ENCODE peak calls at places on chromosomes 3 and 15, in four cellular contexts. Q, K, T and Z are unnamed samples.

GRCh38 chr3:100563228-100563627 is 46.2 kb upstream of the ADGRG7 start:
- DNase-seq in Q (no peak), K (no peak), T (no peak), Z (no peak)

GRCh38 chr3:177443469-177443868 is 246.2 kb upstream of the TBL1XR1 start:
- DNase-seq in Q (no peak), K (peak), T (no peak), Z (no peak)

GRCh38 chr15:63461230-63461629 is 43.2 kb upstream of the USP3 start:
- DNase-seq in Q (no peak), K (no peak), T (no peak), Z (no peak)

GRCh38 chr15:65307978-65308377 is 3.5 kb downstream of the RNU5B-1 start:
- DNase-seq in Q (no peak), K (no peak), T (no peak), Z (no peak)

GRCh38 chr15:101162701-101163483 is 89.0 kb downstream of the CHSY1 start:
- DNase-seq in Q (no peak), K (no peak), T (no peak), Z (no peak)

GRCh38 chr3:179100652-179101051 is 29.0 kb upstream of the ZMAT3 start:
- DNase-seq in Q (no peak), K (peak), T (no peak), Z (no peak)

GRCh38 chr15:31274496-31275330 is 51.9 kb upstream of the KLF13 start:
- DNase-seq in Q (no peak), K (no peak), T (no peak), Z (no peak)

GRCh38 chr3:109713288-109713687 is 375.9 kb upstream of the DPPA4 start:
- DNase-seq in Q (no peak), K (no peak), T (no peak), Z (no peak)

GRCh38 chr3:158532099-158532734 is 38.8 kb upstream of the MLF1 start:
- DNase-seq in Q (no peak), K (peak), T (peak), Z (no peak)

GRCh38 chr15:63402498-63403253 is 21.0 kb upstream of the CA12 start:
- DNase-seq in Q (no peak), K (peak), T (no peak), Z (no peak)

GRCh38 chr15:100788731-100789105 is 90.9 kb upstream of the ALDH1A3 start:
- DNase-seq in Q (no peak), K (no peak), T (no peak), Z (no peak)

GRCh38 chr3:169354774-169355501 is 308.6 kb downstream of the MECOM start:
- DNase-seq in Q (no peak), K (no peak), T (no peak), Z (no peak)

GRCh38 chr3:50738252-50738598 is 63.5 kb downstream of the DOCK3 start:
- DNase-seq in Q (no peak), K (no peak), T (no peak), Z (no peak)

GRCh38 chr3:49161808-49162530 is 4.2 kb downstream of the CCDC71 start:
- DNase-seq in Q (no peak), K (no peak), T (no peak), Z (no peak)

GRCh38 chr3:71269896-71270295 is 313.6 kb downstream of the FOXP1 start:
- DNase-seq in Q (no peak), K (no peak), T (no peak), Z (no peak)

GRCh38 chr3:126913524-126913923 is 69.4 kb upstream of the PLXNA1 start:
- DNase-seq in Q (no peak), K (no peak), T (no peak), Z (no peak)

GRCh38 chr15:32864051-32864450 is 146.2 kb downstream of the GREM1 start:
- DNase-seq in Q (no peak), K (no peak), T (no peak), Z (no peak)

GRCh38 chr15:90095521-90095959 is 6.7 kb downstream of the IDH2 start:
- DNase-seq in Q (peak), K (no peak), T (no peak), Z (no peak)

GRCh38 chr15:72994778-72995177 is 57.5 kb upstream of the NEO1 start:
- DNase-seq in Q (no peak), K (no peak), T (no peak), Z (no peak)

GRCh38 chr15:74336061-74337005 is 31.1 kb downstream of the CYP11A1 start:
- DNase-seq in Q (no peak), K (peak), T (no peak), Z (no peak)

GRCh38 chr3:55191911-55192787 is 264.3 kb upstream of the LRTM1 start:
- DNase-seq in Q (no peak), K (peak), T (no peak), Z (no peak)

GRCh38 chr3:64361962-64362735 is 136.9 kb upstream of the PRICKLE2 start:
- DNase-seq in Q (no peak), K (no peak), T (no peak), Z (no peak)